ENCODE peak calls at places on chromosome X, in five cellular contexts. P is GM13977, K is Calu3, F is mesothelial cell of epicardium, U is OCI-LY7. M is an unnamed sample.

GRCh38 chrX:103918584-103919335 is 43.7 kb upstream of the TMSB15B start:
- DNase-seq in P (peak), K (peak), F (no peak), U (peak), M (peak)

GRCh38 chrX:137565921-137566745 is at the start of gene ZIC3:
- DNase-seq in P (no peak), K (no peak), F (no peak), U (no peak), M (no peak)

GRCh38 chrX:2500091-2500680 is 590 bp downstream of the DHRSX start:
- DNase-seq in P (no peak), K (peak), F (no peak), U (peak), M (peak)

GRCh38 chrX:15644560-15644872 is 20.1 kb downstream of the CLTRN start:
- DNase-seq in P (no peak), K (no peak), F (no peak), U (no peak), M (no peak)

GRCh38 chrX:39596437-39596836 is 501.3 kb downstream of the BCOR start:
- DNase-seq in P (no peak), K (no peak), F (no peak), U (no peak), M (no peak)

GRCh38 chrX:132092439-132093065 is 35.3 kb downstream of the FRMD7 start:
- DNase-seq in P (peak), K (peak), F (no peak), U (peak), M (peak)

GRCh38 chrX:116204947-116205346 is 34.4 kb downstream of the AGTR2 start:
- DNase-seq in P (no peak), K (peak), F (no peak), U (peak), M (no peak)

GRCh38 chrX:84729809-84730208 is 227.6 kb upstream of the HDX start:
- DNase-seq in P (peak), K (peak), F (no peak), U (peak), M (peak)

GRCh38 chrX:136369377-136369776 is 68.6 kb downstream of the ADGRG4 start:
- DNase-seq in P (no peak), K (no peak), F (no peak), U (no peak), M (no peak)

GRCh38 chrX:17590892-17591740 is 146.2 kb upstream of the SCML1 start:
- DNase-seq in P (peak), K (peak), F (no peak), U (peak), M (peak)

GRCh38 chrX:107825698-107826285 is at the start of gene MID2:
- DNase-seq in P (peak), K (peak), F (no peak), U (no peak), M (peak)

GRCh38 chrX:132591719-132592275 is 103.0 kb upstream of the MBNL3 start:
- DNase-seq in P (no peak), K (no peak), F (no peak), U (no peak), M (no peak)

GRCh38 chrX:124209792-124210576 is 122.5 kb upstream of the TEX13D start:
- DNase-seq in P (no peak), K (no peak), F (no peak), U (no peak), M (no peak)

GRCh38 chrX:34382416-34382815 is 250.3 kb upstream of the FAM47A start:
- DNase-seq in P (no peak), K (peak), F (no peak), U (no peak), M (no peak)

GRCh38 chrX:102765217-102765616 is 44.7 kb downstream of the GPRASP3 start:
- DNase-seq in P (no peak), K (no peak), F (no peak), U (no peak), M (no peak)

GRCh38 chrX:80812176-80812575 is 2.5 kb upstream of the BRWD3 start:
- DNase-seq in P (no peak), K (peak), F (no peak), U (peak), M (no peak)

GRCh38 chrX:123171781-123172180 is 12.3 kb upstream of the GRIA3 start:
- DNase-seq in P (no peak), K (no peak), F (no peak), U (no peak), M (no peak)

GRCh38 chrX:55161581-55161980 is 58.6 kb upstream of the PAGE5 start:
- DNase-seq in P (no peak), K (no peak), F (no peak), U (no peak), M (no peak)

GRCh38 chrX:139931646-139932076 is 1.2 kb downstream of the ATP11C start:
- DNase-seq in P (peak), K (no peak), F (no peak), U (no peak), M (no peak)

GRCh38 chrX:7759832-7760231 is 83.1 kb upstream of the VCX start:
- DNase-seq in P (no peak), K (no peak), F (no peak), U (no peak), M (no peak)

GRCh38 chrX:147917700-147918694 is 6.3 kb downstream of the FMR1 start:
- DNase-seq in P (peak), K (no peak), F (no peak), U (no peak), M (peak)

GRCh38 chrX:119605398-119605738 is 856 bp downstream of the NKRF start:
- DNase-seq in P (no peak), K (peak), F (no peak), U (no peak), M (no peak)

GRCh38 chrX:16160729-16161128 is 6.6 kb upstream of the MAGEB17 start:
- DNase-seq in P (no peak), K (peak), F (no peak), U (no peak), M (no peak)

GRCh38 chrX:71556026-71556425 is 22.2 kb upstream of the GCNA start:
- DNase-seq in P (no peak), K (no peak), F (no peak), U (no peak), M (no peak)

GRCh38 chrX:10591363-10592036 is 28.9 kb downstream of the MID1 start:
- DNase-seq in P (no peak), K (no peak), F (no peak), U (no peak), M (no peak)

GRCh38 chrX:152926279-152926678 is 28.4 kb downstream of the ZNF185 start:
- DNase-seq in P (peak), K (peak), F (no peak), U (peak), M (peak)

GRCh38 chrX:15418041-15418706 is 34.0 kb upstream of the VEGFD start:
- DNase-seq in P (no peak), K (no peak), F (no peak), U (no peak), M (no peak)

GRCh38 chrX:130055103-130055502 is 55.2 kb downstream of the ELF4 start:
- DNase-seq in P (no peak), K (no peak), F (no peak), U (no peak), M (no peak)

GRCh38 chrX:136816970-136817369 is 36.2 kb upstream of the ARHGEF6 start:
- DNase-seq in P (no peak), K (no peak), F (no peak), U (no peak), M (no peak)

GRCh38 chrX:20063153-20063552 is 53.6 kb downstream of the MAP7D2 start:
- DNase-seq in P (no peak), K (no peak), F (no peak), U (no peak), M (no peak)

GRCh38 chrX:107826286-107827136 is 845 bp downstream of the MID2 start:
- DNase-seq in P (peak), K (peak), F (peak), U (no peak), M (peak)

GRCh38 chrX:45063319-45064095 is 137.2 kb downstream of the DIPK2B start:
- DNase-seq in P (no peak), K (no peak), F (no peak), U (no peak), M (no peak)

GRCh38 chrX:101136235-101136634 is 38.2 kb downstream of the CENPI start:
- DNase-seq in P (no peak), K (no peak), F (no peak), U (no peak), M (no peak)

GRCh38 chrX:103886624-103887023 is 54.6 kb upstream of the RAB9B start:
- DNase-seq in P (no peak), K (no peak), F (no peak), U (no peak), M (no peak)

DNA sequence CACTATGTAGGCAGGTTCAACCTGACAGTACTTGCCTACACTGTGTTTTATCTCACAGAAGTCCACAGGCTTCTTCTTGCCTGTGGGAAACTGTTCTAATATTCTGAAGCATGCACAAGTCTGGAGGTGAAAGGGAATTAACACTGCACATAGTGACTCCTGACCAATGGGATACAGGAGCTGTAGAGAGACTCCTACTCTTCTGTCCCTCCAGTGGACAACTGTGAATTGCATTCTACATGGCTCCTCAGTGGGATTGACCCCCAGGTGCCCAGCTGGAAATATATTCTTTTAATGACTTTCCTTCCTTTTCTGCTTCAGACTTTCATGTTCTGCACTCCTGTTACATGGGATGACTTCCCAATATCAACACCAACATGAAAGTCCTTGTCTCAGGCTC is 8.2 kb upstream of the YIPF6 start:
- DNase-seq in P (no peak), K (peak), F (no peak), U (no peak), M (no peak)
- TF ChIP-seq CTCF in P (no peak), K (peak), F (no peak), U (peak), M (no peak)

GRCh38 chrX:154596290-154596929 is 11.5 kb downstream of the CTAG1A start:
- DNase-seq in P (no peak), K (peak), F (no peak), U (no peak), M (peak)
- TF ChIP-seq CTCF in P (no peak), K (no peak), F (no peak), U (no peak), M (no peak)

GRCh38 chrX:117771384-117771783 is 345.2 kb downstream of the KLHL13 start:
- DNase-seq in P (no peak), K (no peak), F (no peak), U (no peak), M (no peak)
- TF ChIP-seq CTCF in P (no peak), K (no peak), F (no peak), U (no peak), M (no peak)

GRCh38 chrX:13690836-13691235 is 1.9 kb downstream of the RAB9A start:
- DNase-seq in P (no peak), K (peak), F (no peak), U (peak), M (no peak)
- TF ChIP-seq CTCF in P (peak), K (peak), F (no peak), U (peak), M (no peak)

GRCh38 chrX:25020391-25021131 is 4.8 kb upstream of the ARX start:
- DNase-seq in P (peak), K (peak), F (no peak), U (peak), M (peak)
- TF ChIP-seq CTCF in P (peak), K (peak), F (peak), U (peak), M (peak)

DNA sequence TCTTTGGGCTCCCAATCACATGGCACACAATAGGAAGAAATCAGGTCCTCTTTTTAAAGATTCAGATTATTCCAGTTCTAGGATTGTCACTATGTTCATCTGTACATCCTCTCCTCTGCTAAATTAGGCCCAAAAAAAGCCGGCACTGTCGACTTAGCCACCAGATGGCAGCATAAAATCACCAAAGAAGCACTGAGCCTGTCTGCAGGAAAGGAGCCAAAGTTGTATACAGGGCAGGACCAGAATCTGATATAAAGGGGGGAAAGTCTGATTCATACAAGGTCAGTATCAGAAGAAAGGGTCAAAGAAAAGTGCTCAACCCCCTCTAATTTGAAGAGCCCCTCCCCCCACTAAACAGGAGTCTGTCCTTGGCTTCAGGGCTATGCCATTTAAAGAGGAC is 292.5 kb downstream of the CHIC1 start:
- DNase-seq in P (peak), K (peak), F (no peak), U (peak), M (peak)
- TF ChIP-seq CTCF in P (peak), K (peak), F (peak), U (peak), M (peak)

M was measured in GM10248.